ENCODE peak calls at places on chromosomes 11 and 22, in nine cellular contexts. Y, Z, U, Q, I, G, H, E and V are unnamed samples.

GRCh38 chr11:33722579-33723234 is 13.5 kb downstream of the CD59 start:
- DNase-seq in Z (peak; percentile 55), Q (peak; percentile 71), Y (no peak), H (no peak), U (no peak), E (no peak), G (no peak), I (no peak), V (peak; percentile 92)

GRCh38 chr22:36856792-36857135 is 4.0 kb upstream of the NCF4 start:
- DNase-seq in G (no peak), Z (no peak), Q (no peak), H (no peak), Y (no peak), E (no peak), U (no peak), I (no peak), V (no peak)

GRCh38 chr11:12376259-12376971 is 956 bp upstream of the PARVA start:
- DNase-seq in I (no peak), U (no peak), G (no peak), E (no peak), Q (no peak), Z (peak; percentile 51), H (no peak), Y (no peak), V (peak; percentile 32)

GRCh38 chr11:118615996-118616395 is 8.6 kb downstream of the PHLDB1 start:
- DNase-seq in Z (no peak), E (no peak), U (no peak), I (no peak), G (no peak), H (no peak), Y (peak; percentile 47), Q (no peak), V (no peak)

GRCh38 chr22:30178180-30179126 is 68.1 kb downstream of the LIF start:
- DNase-seq in I (no peak), Q (peak; percentile 76), U (no peak), H (no peak), Y (no peak), G (peak; percentile 4), E (no peak), Z (no peak), V (no peak)

GRCh38 chr22:25139062-25139461 is 60.6 kb upstream of the CRYBB3 start:
- DNase-seq in U (no peak), Y (no peak), Z (no peak), I (no peak), E (peak; percentile 32), G (no peak), Q (no peak), H (no peak), V (no peak)

GRCh38 chr22:49671331-49672012 is 156.2 kb downstream of the BRD1 start:
- DNase-seq in Z (no peak), Y (peak; percentile 21), H (no peak), I (no peak), U (no peak), Q (no peak), E (no peak), G (no peak), V (no peak)

GRCh38 chr11:2434008-2434407 is 10.3 kb downstream of the TRPM5 start:
- DNase-seq in Q (no peak), E (no peak), U (no peak), Y (no peak), H (no peak), Z (no peak), G (no peak), I (no peak), V (no peak)

GRCh38 chr11:82494988-82495432 is 238.7 kb downstream of the FAM181B start:
- DNase-seq in Q (no peak), G (no peak), E (no peak), Z (no peak), H (peak; percentile 46), Y (no peak), U (peak; percentile 2), I (no peak), V (peak; percentile 8)

GRCh38 chr11:45960387-45961110 is 38.1 kb downstream of the LARGE2 start:
- DNase-seq in I (no peak), H (no peak), U (no peak), E (no peak), Q (no peak), Z (peak; percentile 4), G (no peak), Y (no peak), V (no peak)

GRCh38 chr11:126421243-126421642 is 65.8 kb downstream of the ST3GAL4 start:
- DNase-seq in H (no peak), Z (no peak), E (no peak), Q (no peak), G (no peak), Y (no peak), I (no peak), U (no peak), V (no peak)

GRCh38 chr11:10590516-10590915 is 22.1 kb upstream of the LYVE1 start:
- DNase-seq in Q (no peak), U (no peak), G (no peak), Z (no peak), Y (no peak), I (no peak), H (no peak), E (no peak), V (no peak)

GRCh38 chr22:19319281-19319680 is 27.8 kb upstream of the CLTCL1 start:
- DNase-seq in Y (no peak), U (no peak), Z (no peak), G (no peak), E (no peak), Q (no peak), H (no peak), I (no peak), V (no peak)

GRCh38 chr11:63599211-63600122 is 14.8 kb downstream of the PLAAT3 start:
- DNase-seq in G (no peak), H (no peak), E (no peak), U (no peak), Z (peak; percentile 53), I (no peak), Y (no peak), Q (no peak), V (peak; percentile 83)

GRCh38 chr11:120565436-120566155 is 54.0 kb downstream of the GRIK4 start:
- DNase-seq in H (no peak), I (no peak), Q (no peak), U (no peak), G (no peak), Z (no peak), E (no peak), Y (peak; percentile 32), V (peak; percentile 44)

GRCh38 chr11:113043704-113044103 is 82.5 kb downstream of the NCAM1 start:
- DNase-seq in E (no peak), Q (no peak), H (no peak), U (no peak), Z (no peak), G (no peak), Y (no peak), I (no peak), V (no peak)

GRCh38 chr11:84430661-84431060 is 1144.5 kb upstream of the CCDC90B start:
- DNase-seq in E (no peak), U (no peak), Z (no peak), G (no peak), Q (no peak), I (peak; percentile 2), Y (no peak), H (peak; percentile 2), V (no peak)

GRCh38 chr22:46964773-46965550 is 202.5 kb downstream of the TBC1D22A start:
- DNase-seq in U (no peak), G (no peak), H (no peak), I (no peak), Z (no peak), Q (no peak), E (no peak), Y (no peak), V (no peak)